ENCODE peak calls at places on chromosomes 2 and 18, in four cellular contexts. One of them, this sample, is unnamed.

GRCh38 chr2:34012728-34013302 is 413.7 kb upstream of the FAM98A start:
- DNase-seq in stomach: peak; percentile 60
- DNase-seq in tibial nerve: no peak
- DNase-seq in upper lobe of left lung: peak; percentile 48
- DNase-seq in this sample: no peak

GRCh38 chr2:63692002-63692606 is 103.3 kb downstream of the MDH1 start:
- DNase-seq in tibial nerve: no peak
- DNase-seq in stomach: no peak
- DNase-seq in upper lobe of left lung: no peak
- DNase-seq in this sample: no peak

GRCh38 chr2:57907411-57907810 is 139.2 kb upstream of the VRK2 start:
- DNase-seq in stomach: no peak
- DNase-seq in upper lobe of left lung: no peak
- DNase-seq in tibial nerve: no peak
- DNase-seq in this sample: no peak

GRCh38 chr18:49651033-49651432 is 89.2 kb downstream of the LIPG start:
- DNase-seq in upper lobe of left lung: no peak
- DNase-seq in stomach: peak; percentile 11
- DNase-seq in tibial nerve: no peak
- DNase-seq in this sample: no peak

GRCh38 chr2:30293303-30293912 is 62.1 kb downstream of the LBH start:
- DNase-seq in tibial nerve: no peak
- DNase-seq in upper lobe of left lung: peak; percentile 56
- DNase-seq in stomach: no peak
- DNase-seq in this sample: no peak

GRCh38 chr2:46803911-46804670 is 111.5 kb downstream of the MCFD2 start:
- DNase-seq in tibial nerve: no peak
- DNase-seq in stomach: no peak
- DNase-seq in upper lobe of left lung: no peak
- DNase-seq in this sample: peak; percentile 68

GRCh38 chr2:204108301-204108700 is 171.7 kb downstream of the ICOS start:
- DNase-seq in upper lobe of left lung: no peak
- DNase-seq in tibial nerve: no peak
- DNase-seq in stomach: no peak
- DNase-seq in this sample: no peak

GRCh38 chr2:212330263-212330662 is 208.3 kb downstream of the ERBB4 start:
- DNase-seq in tibial nerve: no peak
- DNase-seq in upper lobe of left lung: peak; percentile 44
- DNase-seq in stomach: peak; percentile 25
- DNase-seq in this sample: no peak

GRCh38 chr18:40851014-40851429 is 1104.0 kb upstream of the PIK3C3 start:
- DNase-seq in upper lobe of left lung: peak; percentile 61
- DNase-seq in tibial nerve: no peak
- DNase-seq in stomach: peak; percentile 50
- DNase-seq in this sample: no peak

GRCh38 chr2:173606619-173607305 is 252.1 kb downstream of the CDCA7 start:
- DNase-seq in stomach: no peak
- DNase-seq in tibial nerve: no peak
- DNase-seq in upper lobe of left lung: no peak
- DNase-seq in this sample: no peak

GRCh38 chr18:49206717-49207116 is 253.7 kb downstream of the DYM start:
- DNase-seq in upper lobe of left lung: no peak
- DNase-seq in tibial nerve: no peak
- DNase-seq in stomach: no peak
- DNase-seq in this sample: no peak

GRCh38 chr2:226909131-226909530 is 73.3 kb downstream of the RHBDD1 start:
- DNase-seq in tibial nerve: no peak
- DNase-seq in upper lobe of left lung: no peak
- DNase-seq in stomach: no peak
- DNase-seq in this sample: no peak

GRCh38 chr18:79867666-79868065 is 69.9 kb downstream of the KCNG2 start:
- DNase-seq in upper lobe of left lung: no peak
- DNase-seq in tibial nerve: peak; percentile 6
- DNase-seq in stomach: no peak
- DNase-seq in this sample: no peak

GRCh38 chr2:172489682-172490081 is 62.3 kb downstream of the ITGA6 start:
- DNase-seq in stomach: no peak
- DNase-seq in upper lobe of left lung: no peak
- DNase-seq in tibial nerve: no peak
- DNase-seq in this sample: no peak

GRCh38 chr18:68462148-68462547 is 252.8 kb downstream of the TMX3 start:
- DNase-seq in tibial nerve: no peak
- DNase-seq in upper lobe of left lung: no peak
- DNase-seq in stomach: no peak
- DNase-seq in this sample: no peak

GRCh38 chr2:66897181-66897580 is 462.3 kb downstream of the MEIS1 start:
- DNase-seq in stomach: no peak
- DNase-seq in tibial nerve: no peak
- DNase-seq in upper lobe of left lung: no peak
- DNase-seq in this sample: no peak

GRCh38 chr2:84919885-84920580 is 14.6 kb downstream of the TMSB10 start:
- DNase-seq in stomach: no peak
- DNase-seq in tibial nerve: no peak
- DNase-seq in upper lobe of left lung: peak; percentile 49
- DNase-seq in this sample: no peak

GRCh38 chr2:42864641-42865280 is 72.4 kb upstream of the HAAO start:
- DNase-seq in tibial nerve: no peak
- DNase-seq in stomach: no peak
- DNase-seq in upper lobe of left lung: no peak
- DNase-seq in this sample: no peak
- H3K4me3 ChIP-seq in tibial nerve: no peak overlapping the region
- H3K4me3 ChIP-seq in stomach: no peak overlapping the region
- H3K4me3 ChIP-seq in upper lobe of left lung: no peak overlapping the region
- H3K4me3 ChIP-seq in this sample: no peak overlapping the region

GRCh38 chr18:63443820-63444219 is 21.5 kb upstream of the VPS4B start:
- DNase-seq in upper lobe of left lung: no peak
- DNase-seq in tibial nerve: no peak
- DNase-seq in stomach: no peak
- DNase-seq in this sample: no peak

GRCh38 chr18:63446266-63446665 is 24.0 kb upstream of the VPS4B start:
- DNase-seq in stomach: no peak
- DNase-seq in upper lobe of left lung: no peak
- DNase-seq in tibial nerve: no peak
- DNase-seq in this sample: peak; percentile 5

GRCh38 chr18:63447066-63447465 is 24.8 kb upstream of the VPS4B start:
- DNase-seq in upper lobe of left lung: no peak
- DNase-seq in tibial nerve: no peak
- DNase-seq in stomach: no peak
- DNase-seq in this sample: no peak

GRCh38 chr18:63445067-63445466 is 22.8 kb upstream of the VPS4B start:
- DNase-seq in stomach: no peak
- DNase-seq in tibial nerve: no peak
- DNase-seq in upper lobe of left lung: no peak
- DNase-seq in this sample: no peak

DNA sequence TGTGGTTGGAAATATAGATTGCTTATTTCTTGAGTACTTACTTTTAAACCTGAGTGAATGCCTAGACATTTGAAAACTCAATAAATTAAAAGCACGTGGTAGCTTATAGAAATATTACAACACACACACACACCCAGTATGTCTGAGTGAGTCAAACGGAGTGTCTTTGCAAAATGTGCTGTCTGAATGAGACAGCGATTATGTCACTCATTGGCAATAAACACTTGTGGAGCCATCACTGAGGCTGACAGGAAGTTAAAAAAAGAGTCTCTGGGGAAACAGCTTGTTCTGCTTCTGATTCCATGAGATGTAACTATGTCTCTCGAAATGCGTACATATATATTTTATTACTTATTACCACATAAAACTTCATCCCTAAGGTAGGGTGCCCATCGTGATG is 22.3 kb upstream of the VPS4B start:
- DNase-seq in tibial nerve: no peak
- DNase-seq in stomach: no peak
- DNase-seq in upper lobe of left lung: peak; percentile 31
- DNase-seq in this sample: peak; percentile 85
- TF ChIP-seq EP300 in tibial nerve: peak; percentile 74
- TF ChIP-seq EP300 in stomach: no peak
- TF ChIP-seq EP300 in upper lobe of left lung: no peak
- TF ChIP-seq EP300 in this sample: no peak

DNA sequence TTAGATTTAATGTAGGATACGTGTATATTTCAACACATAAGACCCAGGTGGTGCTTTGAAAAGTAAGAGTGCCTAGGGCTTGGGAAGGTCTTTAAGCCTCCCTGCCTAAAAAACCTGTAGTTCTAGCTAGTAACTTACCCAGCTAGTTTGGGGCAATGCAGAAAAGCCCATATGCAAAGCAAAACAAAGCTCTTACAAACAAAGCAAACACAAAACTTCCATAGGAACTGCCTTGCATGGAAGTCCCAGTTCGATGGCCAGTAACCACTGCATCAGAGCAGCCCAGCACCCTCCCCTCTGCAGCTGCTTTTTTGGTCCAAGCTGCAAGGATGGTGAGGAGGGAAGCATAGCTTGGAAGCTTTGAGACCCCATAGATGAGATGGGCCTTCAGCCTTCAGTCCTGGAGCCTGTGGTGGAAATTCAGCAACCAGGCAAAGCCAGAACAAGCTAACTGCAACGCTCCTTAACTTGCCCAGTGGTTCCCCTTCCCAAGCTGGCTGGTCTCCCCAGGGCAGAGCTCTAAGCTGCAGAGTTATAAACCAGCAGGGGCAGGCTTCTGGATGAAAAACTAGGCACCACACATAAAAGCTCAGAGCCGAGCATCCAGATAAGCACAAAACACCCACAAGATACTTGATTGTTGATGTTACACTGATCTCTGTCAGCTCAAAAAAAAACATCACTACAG is 16.2 kb downstream of the C2orf76 start:
- DNase-seq in tibial nerve: no peak
- DNase-seq in upper lobe of left lung: no peak
- DNase-seq in stomach: no peak
- DNase-seq in this sample: no peak
- TF ChIP-seq POLR2A in tibial nerve: no peak
- TF ChIP-seq POLR2A in upper lobe of left lung: no peak
- TF ChIP-seq POLR2A in stomach: no peak
- TF ChIP-seq POLR2A in this sample: no peak

DNA sequence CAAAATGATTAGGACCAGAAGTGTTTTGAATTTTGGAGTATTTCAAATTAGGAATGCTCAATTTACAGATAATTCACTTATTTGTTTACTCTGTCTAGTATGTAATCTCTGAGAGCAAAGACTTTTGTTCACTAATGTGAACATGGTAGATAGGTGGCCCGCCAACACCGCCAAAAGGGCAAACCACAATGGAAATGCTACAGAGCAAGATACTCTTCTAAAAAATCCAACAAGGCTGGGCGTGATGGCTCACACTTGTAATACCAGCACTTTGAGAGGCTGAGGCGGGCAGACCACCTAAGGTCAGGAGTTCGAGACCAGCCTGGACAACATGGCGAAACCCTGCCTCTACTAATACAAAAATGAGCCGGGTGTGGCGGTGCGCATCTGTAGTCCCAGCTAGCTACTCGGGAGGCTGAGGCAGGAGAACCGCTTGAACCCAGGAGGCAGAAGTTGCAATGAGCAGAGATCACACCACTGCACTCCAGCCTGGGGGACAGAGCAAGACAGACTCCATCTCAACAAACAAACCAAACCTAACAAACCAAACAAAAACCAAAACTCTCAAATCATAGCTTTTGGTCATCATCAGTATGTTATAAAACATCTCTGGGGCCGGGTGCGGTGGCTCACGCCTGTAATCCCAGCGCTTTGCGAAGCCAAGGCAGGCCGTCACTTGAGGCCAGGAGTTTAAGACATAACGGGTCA is 2.4 kb downstream of the CCT4 start:
- DNase-seq in tibial nerve: no peak
- DNase-seq in stomach: no peak
- DNase-seq in upper lobe of left lung: no peak
- DNase-seq in this sample: no peak
- H3K4me3 ChIP-seq in tibial nerve: no peak overlapping the region
- H3K4me3 ChIP-seq in stomach: no peak overlapping the region
- H3K4me3 ChIP-seq in upper lobe of left lung: peak overlapping the region; percentile 77
- H3K4me3 ChIP-seq in this sample: no peak overlapping the region

DNA sequence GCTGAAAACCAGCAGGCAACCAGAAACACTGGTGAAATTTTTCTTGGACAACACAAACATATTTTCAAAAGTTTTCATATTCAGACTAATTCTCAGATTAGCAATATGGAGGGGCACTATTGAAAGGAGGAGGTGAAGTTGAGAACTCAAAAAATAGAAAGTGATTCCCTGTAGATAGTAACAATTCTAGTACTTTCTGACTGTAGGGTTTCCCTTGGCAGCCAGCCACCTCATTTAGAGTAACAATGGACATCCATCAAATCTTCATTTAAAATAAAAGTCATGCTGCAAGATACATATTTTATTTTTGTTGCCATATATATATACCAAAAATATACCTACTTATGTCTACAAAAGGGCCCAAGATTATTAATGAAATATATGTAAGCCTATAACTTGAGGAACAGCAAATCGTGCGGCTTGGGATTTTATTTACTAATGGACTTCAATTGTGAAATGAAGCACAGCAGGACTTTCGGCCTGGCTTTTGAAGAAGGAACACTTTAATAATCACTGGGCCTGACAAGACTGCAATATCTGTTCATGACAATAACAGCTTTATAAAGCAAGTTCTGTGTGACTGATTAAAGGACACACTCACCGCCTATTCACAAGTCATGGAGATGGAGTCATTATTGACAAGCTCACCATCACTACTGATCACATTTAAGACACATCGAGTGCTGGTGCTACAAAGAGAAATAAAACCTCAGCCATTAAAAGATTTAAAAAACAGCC is 6.8 kb upstream of the NR4A2 start:
- DNase-seq in stomach: peak; percentile 50
- DNase-seq in upper lobe of left lung: no peak
- DNase-seq in tibial nerve: no peak
- DNase-seq in this sample: no peak
- TF ChIP-seq EP300 in stomach: no peak
- TF ChIP-seq EP300 in upper lobe of left lung: no peak
- TF ChIP-seq EP300 in tibial nerve: peak; percentile 18
- TF ChIP-seq EP300 in this sample: no peak

GRCh38 chr2:27086722-27087446 is at the start of gene KHK:
- DNase-seq in upper lobe of left lung: peak; percentile 59
- DNase-seq in stomach: peak; percentile 61
- DNase-seq in tibial nerve: no peak
- DNase-seq in this sample: no peak

GRCh38 chr2:27086090-27086721 is 366 bp upstream of the KHK start:
- DNase-seq in upper lobe of left lung: peak; percentile 97
- DNase-seq in stomach: peak; percentile 97
- DNase-seq in tibial nerve: peak; percentile 91
- DNase-seq in this sample: peak; percentile 98

GRCh38 chr2:27084297-27085061 is 2.1 kb upstream of the KHK start:
- DNase-seq in upper lobe of left lung: no peak
- DNase-seq in tibial nerve: no peak
- DNase-seq in stomach: no peak
- DNase-seq in this sample: no peak

GRCh38 chr2:27085062-27085669 is 1.4 kb upstream of the KHK start:
- DNase-seq in tibial nerve: no peak
- DNase-seq in stomach: no peak
- DNase-seq in upper lobe of left lung: no peak
- DNase-seq in this sample: no peak

DNA sequence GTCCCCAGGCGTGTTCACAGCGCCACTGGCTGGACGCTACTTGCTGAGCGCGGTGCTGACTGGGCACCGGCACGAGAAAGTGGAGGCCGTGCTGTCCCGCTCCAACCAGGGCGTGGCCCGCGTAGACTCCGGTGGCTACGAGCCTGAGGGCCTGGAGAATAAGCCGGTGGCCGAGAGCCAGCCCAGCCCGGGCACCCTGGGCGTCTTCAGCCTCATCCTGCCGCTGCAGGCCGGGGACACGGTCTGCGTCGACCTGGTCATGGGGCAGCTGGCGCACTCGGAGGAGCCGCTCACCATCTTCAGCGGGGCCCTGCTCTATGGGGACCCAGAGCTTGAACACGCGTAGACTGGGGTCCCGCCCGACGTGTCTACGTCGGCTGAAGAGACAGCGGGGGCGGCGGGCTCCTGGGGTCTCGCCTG is 892 bp upstream of the KHK start:
- DNase-seq in upper lobe of left lung: peak; percentile 90
- DNase-seq in stomach: peak; percentile 73
- DNase-seq in tibial nerve: peak; percentile 63
- DNase-seq in this sample: no peak
- TF ChIP-seq POLR2A in upper lobe of left lung: no peak
- TF ChIP-seq POLR2A in stomach: no peak
- TF ChIP-seq POLR2A in tibial nerve: no peak
- TF ChIP-seq POLR2A in this sample: no peak